ENCODE peak calls at places on chromosomes 7 and 10, in six cellular contexts. N is AG04450, Y is A549, G is tibial artery, E is lung, Z is fibroblast of lung. P is an unnamed sample.

GRCh38 chr7:36506820-36507219 is 117.2 kb downstream of the ANLN start:
- DNase-seq in E (no peak), Z (peak), G (no peak), Y (no peak), N (no peak), P (peak)

GRCh38 chr7:3897430-3898385 is 596.7 kb downstream of the SDK1 start:
- DNase-seq in E (no peak), N (peak), G (no peak), Z (peak), Y (peak), P (peak)

GRCh38 chr10:103859161-103860141 is 4.1 kb upstream of the SH3PXD2A start:
- DNase-seq in E (peak), Y (peak), N (no peak), Z (peak), G (no peak), P (peak)

GRCh38 chr7:120988591-120989299 is at the start of gene CPED1:
- DNase-seq in Y (peak), G (peak), N (peak), Z (peak), E (peak), P (peak)

GRCh38 chr7:55512635-55513034 is 59.7 kb downstream of the VOPP1 start:
- DNase-seq in Z (no peak), N (no peak), Y (no peak), G (no peak), E (no peak), P (no peak)

GRCh38 chr10:25142465-25142864 is 32.3 kb upstream of the GPR158 start:
- DNase-seq in N (no peak), G (no peak), Y (no peak), Z (peak), E (no peak), P (no peak)

GRCh38 chr10:74794531-74794930 is 31.9 kb upstream of the KAT6B start:
- DNase-seq in Y (no peak), G (no peak), E (no peak), Z (no peak), N (no peak), P (no peak)

GRCh38 chr7:46715579-46715978 is 794.5 kb upstream of the IGFBP3 start:
- DNase-seq in Z (no peak), Y (no peak), G (no peak), E (no peak), N (no peak), P (no peak)

GRCh38 chr10:50554995-50555568 is 68.7 kb downstream of the SGMS1 start:
- DNase-seq in G (no peak), Z (peak), N (no peak), E (no peak), Y (no peak), P (no peak)

DNA sequence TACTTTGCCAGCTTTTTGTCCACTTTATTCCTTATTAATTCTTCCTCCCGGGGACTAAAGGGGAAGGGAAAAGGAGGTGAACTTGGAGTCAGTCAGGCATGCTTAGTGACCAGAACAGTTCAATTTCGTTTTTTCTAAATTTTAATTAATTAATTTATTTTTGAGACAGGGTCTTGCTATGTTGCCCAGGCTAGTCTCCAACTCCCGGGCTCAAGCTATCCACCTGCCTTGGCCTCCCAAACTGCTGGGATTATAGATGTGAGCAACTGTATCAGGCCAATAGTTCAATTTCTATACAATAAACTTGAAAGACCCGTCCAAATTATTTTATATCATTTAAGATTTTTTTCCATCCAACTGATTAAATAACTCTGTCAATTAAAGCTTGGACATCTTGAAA is 1.3 kb upstream of the SLF2 start:
- DNase-seq in Z (no peak), N (no peak), G (no peak), Y (no peak), E (no peak), P (no peak)
- H3K27ac ChIP-seq in Z (no peak), N (no peak), G (no peak), Y (peak), E (no peak), P (peak)

GRCh38 chr7:33874943-33875342 is 30.4 kb upstream of the BMPER start:
- DNase-seq in G (peak), N (no peak), Y (no peak), Z (peak), E (no peak), P (no peak)
- H3K4me3 ChIP-seq in G (peak), N (no peak), Y (no peak), Z (no peak), E (no peak), P (no peak)

DNA sequence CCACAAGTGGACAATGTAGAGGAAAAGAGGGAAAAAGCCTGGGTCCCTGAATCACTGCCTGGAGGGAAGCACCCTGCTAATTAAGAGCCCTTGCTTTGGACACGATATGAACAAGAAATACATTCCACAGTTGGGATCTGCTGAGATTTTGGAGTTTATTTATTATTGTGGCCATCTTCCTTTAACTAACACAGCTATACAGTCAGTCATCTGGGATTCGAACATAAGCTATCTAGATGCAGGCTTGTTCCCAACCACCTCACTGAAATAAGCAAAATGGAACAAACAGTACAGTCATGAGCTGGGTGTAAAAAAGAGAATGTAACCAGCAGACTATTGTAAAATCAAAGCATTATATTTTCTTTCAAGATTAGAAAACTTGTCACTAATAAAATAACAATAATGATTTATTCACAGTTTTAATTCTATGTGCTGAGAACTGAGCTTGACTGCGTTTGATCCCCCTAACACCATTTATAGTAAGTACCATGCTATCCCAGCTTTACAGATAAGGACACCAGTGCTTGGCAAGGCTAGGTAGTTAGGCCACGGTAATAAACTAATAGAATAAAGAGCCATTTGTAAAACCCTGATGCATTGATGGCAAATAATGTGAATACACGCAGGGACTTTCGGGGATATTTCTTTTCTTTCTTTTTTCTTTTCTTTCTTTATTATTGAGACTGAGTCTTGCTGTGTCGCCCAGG is 223.8 kb upstream of the KLF6 start:
- DNase-seq in Z (no peak), G (no peak), E (no peak), Y (no peak), N (no peak), P (no peak)
- H3K27ac ChIP-seq in Z (no peak), G (no peak), E (no peak), Y (no peak), N (no peak), P (no peak)

GRCh38 chr10:89274928-89275327 is 23.4 kb upstream of the LIPA start:
- DNase-seq in Y (no peak), Z (peak), E (no peak), N (no peak), G (no peak), P (no peak)

GRCh38 chr10:89280501-89280900 is 21.3 kb upstream of the IFIT2 start:
- DNase-seq in Z (no peak), G (no peak), Y (no peak), N (no peak), E (no peak), P (no peak)

GRCh38 chr10:89275383-89275782 is 23.8 kb upstream of the LIPA start:
- DNase-seq in Z (no peak), G (peak), E (peak), N (no peak), Y (no peak), P (peak)

GRCh38 chr10:89279449-89279869 is 22.4 kb upstream of the IFIT2 start:
- DNase-seq in G (no peak), E (no peak), Y (no peak), Z (peak), N (no peak), P (no peak)

DNA sequence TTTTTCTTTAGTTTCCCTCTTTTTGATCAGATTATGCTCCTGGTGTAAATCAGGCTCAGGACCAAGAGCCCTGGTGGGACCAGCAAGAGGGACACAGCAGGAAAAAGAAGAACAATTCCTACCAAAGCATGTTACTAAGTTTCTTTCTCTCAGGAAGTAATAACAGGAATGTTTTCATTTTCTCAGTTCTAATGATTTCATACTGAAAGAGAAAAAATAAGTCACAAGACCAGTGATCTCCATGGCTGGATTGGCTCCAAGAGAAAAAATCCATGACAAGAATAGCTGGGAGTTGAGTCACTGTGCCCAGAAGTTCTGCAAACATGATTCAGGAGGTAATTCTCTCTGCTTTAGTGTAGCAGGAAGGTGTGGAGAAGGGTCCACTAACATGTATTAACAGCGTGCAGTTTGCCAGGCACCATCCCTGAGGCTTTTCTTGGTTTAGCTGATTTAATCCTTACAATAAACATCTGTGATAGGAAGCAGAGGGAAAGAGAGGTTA is 23.8 kb upstream of the IFIT2 start:
- DNase-seq in Z (peak), Y (peak), N (peak), E (peak), G (peak), P (no peak)
- H3K4me3 ChIP-seq in Z (no peak), Y (no peak), N (peak), E (no peak), G (no peak), P (no peak)

DNA sequence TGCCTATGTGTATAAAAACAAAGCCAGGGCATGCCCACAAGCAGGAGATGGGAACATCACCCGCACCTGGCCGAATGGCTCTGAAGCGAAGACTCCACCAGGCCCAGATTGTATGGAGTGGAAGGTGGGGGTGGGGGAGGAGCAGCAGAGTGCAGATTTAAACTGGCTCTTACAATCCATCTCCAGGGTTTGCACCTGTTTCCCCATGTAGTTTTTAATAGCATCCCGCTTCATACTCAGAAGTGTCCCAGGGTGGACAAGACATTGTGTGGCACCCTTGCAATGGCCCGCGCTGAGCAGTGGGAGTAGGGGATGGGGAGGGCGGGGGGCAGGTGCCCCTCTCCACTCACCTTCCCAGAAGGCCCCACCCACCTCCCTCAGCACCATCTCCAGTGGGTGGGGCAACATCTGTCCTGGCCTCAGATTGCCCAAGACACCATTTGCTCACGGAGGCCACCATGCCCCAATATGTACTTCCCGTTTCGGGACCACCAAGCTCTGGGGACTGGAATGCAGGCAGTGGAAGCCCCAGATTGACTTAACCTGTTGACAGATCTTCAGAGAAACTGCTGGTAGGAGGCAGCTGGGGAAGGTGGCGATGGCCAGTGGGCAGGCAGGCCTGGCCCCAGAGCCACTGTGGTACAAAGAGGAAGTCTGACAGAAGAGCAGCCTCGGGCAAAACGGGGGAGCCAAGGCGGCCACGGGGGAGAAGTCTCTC is 23.0 kb downstream of the VSIR start:
- DNase-seq in E (no peak), N (no peak), Z (no peak), G (no peak), Y (no peak), P (no peak)
- H3K27ac ChIP-seq in E (no peak), N (no peak), Z (no peak), G (peak), Y (no peak), P (no peak)

GRCh38 chr7:30726296-30727006 is 25.5 kb upstream of the INMT start:
- DNase-seq in Y (no peak), E (no peak), Z (no peak), N (no peak), G (no peak), P (no peak)

GRCh38 chr7:30730097-30730496 is 21.8 kb upstream of the INMT start:
- DNase-seq in Z (no peak), Y (no peak), G (no peak), N (no peak), E (no peak), P (no peak)

GRCh38 chr7:30728591-30729100 is 23.3 kb upstream of the INMT start:
- DNase-seq in G (no peak), Z (no peak), Y (no peak), N (no peak), E (no peak), P (no peak)

GRCh38 chr7:30729642-30730041 is 22.3 kb upstream of the INMT start:
- DNase-seq in Y (no peak), N (no peak), Z (no peak), E (no peak), G (no peak), P (no peak)

DNA sequence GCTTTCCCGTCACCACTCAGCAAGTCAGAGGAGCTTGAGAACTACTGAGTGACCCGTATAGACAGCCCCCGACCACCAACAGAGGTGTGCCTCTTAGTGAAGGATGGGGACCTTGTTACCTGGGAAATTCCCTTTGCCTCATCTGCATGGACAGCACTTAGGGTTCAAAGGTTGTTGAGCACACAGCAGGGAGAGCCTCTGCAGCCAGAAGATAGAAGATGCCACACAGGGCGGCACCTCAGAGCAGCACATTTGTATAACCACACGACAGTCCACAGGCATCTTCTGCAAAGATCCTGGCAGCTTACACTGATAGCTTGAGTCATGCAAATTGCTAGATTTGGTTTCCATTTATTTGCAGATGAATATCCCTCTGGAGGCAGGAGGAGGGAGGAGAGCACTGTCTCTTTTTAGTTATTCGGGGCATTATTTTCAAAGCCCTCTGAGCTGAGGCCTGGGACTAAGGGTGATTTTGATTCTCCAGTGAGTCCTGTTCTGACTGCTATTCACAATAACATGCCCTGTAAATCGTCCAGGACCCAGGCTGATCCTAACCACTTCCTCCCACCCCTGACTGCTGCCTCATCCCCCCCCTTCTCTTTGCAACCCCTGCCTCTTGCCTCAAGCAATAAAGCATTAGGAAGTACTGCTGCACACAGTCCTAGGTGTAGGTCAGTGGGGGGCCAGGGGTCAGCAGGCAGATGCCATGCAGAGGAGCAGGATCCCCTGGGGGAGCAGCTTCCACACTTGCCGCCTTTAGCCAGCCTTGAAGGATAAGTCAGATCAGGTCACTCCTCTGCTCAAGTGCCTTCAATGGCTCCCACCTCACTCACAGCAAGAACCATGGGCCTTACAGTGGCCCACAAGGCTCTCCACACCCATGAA is 24.6 kb upstream of the INMT start:
- DNase-seq in G (no peak), Y (no peak), N (no peak), E (no peak), Z (no peak), P (peak)
- H3K4me3 ChIP-seq in G (no peak), Y (no peak), N (no peak), E (no peak), Z (no peak), P (no peak)

GRCh38 chr10:99872367-99873162 is 90.1 kb downstream of the ABCC2 start:
- DNase-seq in Z (peak), E (no peak), Y (no peak), N (no peak), G (no peak), P (no peak)

GRCh38 chr10:99869581-99869980 is 87.1 kb downstream of the ABCC2 start:
- DNase-seq in G (no peak), Y (no peak), E (no peak), N (no peak), Z (no peak), P (no peak)

GRCh38 chr10:99874341-99875085 is 92.1 kb downstream of the ABCC2 start:
- DNase-seq in G (no peak), Z (no peak), N (no peak), Y (no peak), E (no peak), P (no peak)

GRCh38 chr10:99873846-99874245 is 91.4 kb downstream of the ABCC2 start:
- DNase-seq in G (no peak), Z (no peak), N (no peak), E (no peak), Y (no peak), P (no peak)

DNA sequence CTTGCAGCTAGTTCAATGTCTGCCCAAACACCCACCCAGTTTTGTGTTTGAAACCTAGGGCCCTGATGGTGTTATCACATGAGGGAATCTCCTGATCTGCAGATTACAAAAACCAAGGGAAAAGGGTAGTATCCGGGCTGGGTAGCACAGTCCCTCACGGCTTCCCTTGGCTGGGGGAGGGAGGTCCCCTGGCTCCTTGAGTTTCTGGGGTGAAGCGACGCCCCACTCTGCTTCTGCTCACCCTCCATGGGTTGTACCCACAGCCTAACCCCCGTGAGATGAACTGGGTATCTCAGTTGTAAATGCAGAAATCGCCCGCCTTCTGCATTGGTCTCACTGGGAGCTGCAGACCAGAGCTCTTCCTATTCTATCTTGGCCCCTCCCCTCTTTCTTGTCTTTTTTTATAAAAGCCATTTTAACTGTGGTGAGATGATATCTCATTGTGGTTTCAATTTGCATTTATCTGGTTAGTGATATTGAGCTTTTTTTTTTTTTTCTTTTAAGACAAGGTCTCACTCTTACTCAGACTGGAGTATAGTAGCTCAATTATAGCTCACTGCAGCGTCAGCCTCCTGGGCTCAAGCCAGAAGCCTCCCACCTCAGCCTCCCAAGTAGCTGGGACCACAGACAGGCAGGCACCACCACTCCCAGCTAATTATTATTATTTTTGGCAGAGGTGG is 87.8 kb downstream of the ABCC2 start:
- DNase-seq in N (no peak), Y (no peak), G (no peak), E (no peak), Z (peak), P (peak)
- H3K27ac ChIP-seq in N (no peak), Y (no peak), G (no peak), E (no peak), Z (no peak), P (no peak)

DNA sequence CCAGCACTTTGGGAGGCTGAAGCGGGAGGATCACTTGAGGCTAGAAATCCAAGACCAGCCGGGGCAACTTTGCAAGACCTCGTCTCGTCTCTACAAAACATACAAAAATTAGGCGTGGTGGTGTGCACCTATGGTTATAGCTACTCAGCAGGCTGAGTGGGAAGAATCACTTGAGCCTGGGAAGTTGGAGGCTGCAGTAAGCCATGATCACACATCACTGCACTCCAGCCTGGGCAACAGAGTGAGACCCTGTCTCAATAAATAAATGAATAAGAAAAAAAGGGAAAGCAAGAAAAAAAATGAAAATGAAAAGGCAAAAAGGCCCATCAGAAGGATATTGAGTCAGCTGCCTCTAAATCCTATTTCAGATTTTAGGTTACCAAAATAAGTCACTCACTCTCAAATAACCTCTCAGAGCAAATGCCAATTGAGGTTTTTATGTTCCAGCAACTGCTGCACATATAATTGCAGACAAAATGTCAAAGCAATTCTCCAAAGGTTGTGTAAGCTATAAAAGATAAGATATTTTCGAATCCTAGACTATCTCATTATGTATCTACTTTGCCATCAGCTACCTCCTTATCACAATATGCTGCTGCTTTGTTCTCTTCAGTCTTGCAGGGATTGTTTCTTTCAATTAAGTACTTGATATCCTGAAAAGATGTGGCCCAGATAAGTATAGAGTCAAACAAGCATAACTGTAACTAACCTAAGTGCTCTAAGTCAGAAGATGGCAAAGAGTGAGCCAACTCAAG is 4.7 kb downstream of the BAZ1B start:
- DNase-seq in Z (no peak), Y (no peak), N (no peak), G (no peak), E (no peak), P (no peak)
- H3K4me3 ChIP-seq in Z (no peak), Y (no peak), N (no peak), G (no peak), E (no peak), P (no peak)

P was measured in cardiac muscle cell.